ENCODE peak calls at places on chromosomes 13 and 19, in ten cellular contexts. D is RWPE1, O is iPS DF 6.9, F is activated B cell treated with CpG ODN at 0.5 μM for 24 hours, Z is NB4, I is fibroblast of pulmonary artery, Y is left ventricle myocardium inferior, J is mesendoderm, B is AG08396, Q is GM04503. U is an unnamed sample.
A peak's percentile ranks its signal among the peaks of the same experiment; 100 is the strongest.

GRCh38 chr13:57409121-57409520 is 222.4 kb upstream of the PCDH17 start:
- DNase-seq in F (no peak), B (no peak), Q (no peak), Y (no peak), J (peak; percentile 68), D (no peak), Z (no peak), I (no peak), O (peak; percentile 9), U (no peak)

GRCh38 chr13:103288114-103288513 is 221.9 kb upstream of the SLC10A2 start:
- DNase-seq in F (no peak), Q (no peak), B (no peak), J (no peak), I (peak; percentile 20), Z (no peak), D (no peak), Y (no peak), O (no peak), U (no peak)

GRCh38 chr19:31676271-31677004 is 327.2 kb upstream of the TSHZ3 start:
- DNase-seq in J (peak; percentile 67), I (no peak), O (peak; percentile 25), Y (no peak), Q (no peak), B (no peak), F (no peak), Z (peak; percentile 27), D (no peak), U (no peak)

GRCh38 chr13:93146584-93147292 is 79.9 kb upstream of the GPC6 start:
- DNase-seq in D (no peak), Q (no peak), B (no peak), J (no peak), Y (no peak), Z (peak; percentile 62), O (no peak), F (no peak), I (peak; percentile 83), U (no peak)

GRCh38 chr13:109783815-109784589 is 2.4 kb downstream of the IRS2 start:
- DNase-seq in F (no peak), Y (no peak), B (no peak), Q (no peak), O (no peak), Z (peak; percentile 69), D (no peak), J (no peak), I (no peak), U (no peak)

GRCh38 chr13:52599853-52600603 is 42.2 kb upstream of the HNRNPA1L2 start:
- DNase-seq in D (peak; percentile 29), O (no peak), Z (peak; percentile 77), B (peak; percentile 45), I (peak; percentile 3), F (peak; percentile 32), Y (peak; percentile 42), Q (no peak), J (peak; percentile 41), U (peak; percentile 41)

GRCh38 chr19:39372047-39372802 is 18.7 kb downstream of the PAF1 start:
- DNase-seq in Q (peak; percentile 94), J (no peak), B (peak; percentile 92), D (no peak), F (no peak), O (no peak), Y (peak; percentile 82), Z (no peak), I (peak; percentile 98), U (no peak)

GRCh38 chr19:48918801-48919247 is 14.7 kb upstream of the DHDH start:
- DNase-seq in Q (no peak), O (no peak), D (no peak), Z (peak; percentile 43), I (peak; percentile 16), B (no peak), Y (no peak), J (peak; percentile 82), F (no peak), U (no peak)

GRCh38 chr19:50046649-50047503 is 21.1 kb downstream of the ZNF473 start:
- DNase-seq in Z (peak; percentile 63), O (peak; percentile 41), F (no peak), J (peak; percentile 57), Y (peak; percentile 42), I (peak; percentile 17), Q (no peak), B (peak; percentile 25), D (no peak), U (no peak)

GRCh38 chr13:44296856-44297255 is 76.8 kb upstream of the SERP2 start:
- DNase-seq in J (no peak), Z (no peak), Q (no peak), F (no peak), B (no peak), O (no peak), I (no peak), D (no peak), Y (no peak), U (no peak)